ENCODE peak calls at places on chromosomes 11 and 22, in eight cellular contexts. N, E, O, G, P, T, L and H are unnamed samples.
A peak's percentile ranks its signal among the peaks of the same experiment; 100 is the strongest.

GRCh38 chr11:88814076-88814475 is 251.7 kb downstream of the GRM5 start:
- DNase-seq in N (no peak), E (no peak), O (no peak), G (no peak), P (no peak), T (no peak), L (no peak), H (no peak)

GRCh38 chr22:47162865-47163264 is 400.4 kb downstream of the TBC1D22A start:
- DNase-seq in N (no peak), E (peak; percentile 62), O (no peak), G (no peak), P (no peak), T (no peak), L (peak; percentile 24), H (no peak)

GRCh38 chr22:19664406-19664805 is 49.9 kb upstream of the SEPTIN5 start:
- DNase-seq in N (no peak), E (no peak), O (no peak), G (no peak), P (no peak), T (no peak), L (no peak), H (no peak)

GRCh38 chr11:81888391-81888790 is 845.3 kb downstream of the FAM181B start:
- DNase-seq in N (no peak), E (no peak), O (no peak), G (no peak), P (no peak), T (no peak), L (no peak), H (no peak)

GRCh38 chr11:44755553-44756505 is 29.1 kb downstream of the TSPAN18 start:
- DNase-seq in N (no peak), E (no peak), O (no peak), G (no peak), P (no peak), T (no peak), L (no peak), H (no peak)

GRCh38 chr11:107370390-107370789 is 87.2 kb downstream of the CWF19L2 start:
- DNase-seq in N (no peak), E (no peak), O (no peak), G (no peak), P (peak; percentile 19), T (no peak), L (no peak), H (no peak)

GRCh38 chr22:29737251-29738117 is 17.7 kb downstream of the CABP7 start:
- DNase-seq in N (no peak), E (no peak), O (no peak), G (no peak), P (no peak), T (no peak), L (no peak), H (no peak)

GRCh38 chr22:36149464-36149863 is 11.1 kb downstream of the APOL3 start:
- DNase-seq in N (no peak), E (no peak), O (no peak), G (no peak), P (no peak), T (no peak), L (no peak), H (no peak)

GRCh38 chr11:88454881-88455280 is 117.3 kb upstream of the CTSC start:
- DNase-seq in N (no peak), E (no peak), O (no peak), G (no peak), P (peak; percentile 45), T (no peak), L (no peak), H (no peak)

GRCh38 chr11:117950320-117950719 is 21.1 kb upstream of the TMPRSS13 start:
- DNase-seq in N (peak; percentile 83), E (no peak), O (no peak), G (no peak), P (no peak), T (no peak), L (no peak), H (no peak)

GRCh38 chr11:109371444-109372176 is 50.4 kb upstream of the C11orf87 start:
- DNase-seq in N (no peak), E (no peak), O (no peak), G (no peak), P (no peak), T (no peak), L (no peak), H (no peak)

GRCh38 chr11:59173080-59173963 is 1.4 kb downstream of the DTX4 start:
- DNase-seq in N (no peak), E (peak; percentile 78), O (peak; percentile 25), G (no peak), P (peak; percentile 20), T (peak; percentile 40), L (no peak), H (no peak)

GRCh38 chr22:41613456-41613855 is 7.4 kb downstream of the DESI1 start:
- DNase-seq in N (no peak), E (no peak), O (no peak), G (no peak), P (no peak), T (no peak), L (no peak), H (no peak)

GRCh38 chr11:121372671-121373429 is 79.3 kb upstream of the SORL1 start:
- DNase-seq in N (no peak), E (no peak), O (no peak), G (no peak), P (no peak), T (no peak), L (no peak), H (no peak)

GRCh38 chr11:65894034-65894591 is 3.6 kb downstream of the CCDC85B start:
- DNase-seq in N (no peak), E (peak; percentile 62), O (no peak), G (no peak), P (no peak), T (no peak), L (no peak), H (no peak)

GRCh38 chr22:23533328-23533762 is 46.7 kb downstream of the IGLL1 start:
- DNase-seq in N (no peak), E (peak; percentile 37), O (no peak), G (peak; percentile 58), P (peak; percentile 2), T (peak; percentile 67), L (peak; percentile 67), H (peak; percentile 13)

GRCh38 chr11:46134540-46134939 is 13.3 kb upstream of the PHF21A start:
- DNase-seq in N (no peak), E (no peak), O (no peak), G (no peak), P (no peak), T (no peak), L (no peak), H (no peak)

GRCh38 chr11:130488187-130489026 is 40.0 kb downstream of the ADAMTS15 start:
- DNase-seq in N (no peak), E (no peak), O (no peak), G (no peak), P (no peak), T (no peak), L (no peak), H (no peak)

GRCh38 chr11:105609341-105609781 is 512 bp upstream of the GRIA4 start:
- DNase-seq in N (no peak), E (peak; percentile 19), O (peak; percentile 20), G (no peak), P (peak; percentile 34), T (no peak), L (no peak), H (no peak)

GRCh38 chr11:33732176-33732575 is 4.0 kb downstream of the CD59 start:
- DNase-seq in N (no peak), E (no peak), O (no peak), G (no peak), P (no peak), T (no peak), L (no peak), H (no peak)

GRCh38 chr11:46392421-46393230 is 1.1 kb upstream of the CHRM4 start:
- DNase-seq in N (peak; percentile 70), E (peak; percentile 96), O (peak; percentile 90), G (peak; percentile 74), P (peak; percentile 87), T (peak; percentile 86), L (peak; percentile 87), H (no peak)

GRCh38 chr11:68828155-68828931 is 13.4 kb downstream of the CPT1A start:
- DNase-seq in N (no peak), E (no peak), O (peak; percentile 66), G (no peak), P (no peak), T (no peak), L (no peak), H (no peak)

GRCh38 chr11:18731427-18731826 is 5.4 kb upstream of the IGSF22 start:
- DNase-seq in N (no peak), E (no peak), O (no peak), G (no peak), P (no peak), T (no peak), L (no peak), H (no peak)

GRCh38 chr11:44357734-44358133 is 47.8 kb upstream of the ALX4 start:
- DNase-seq in N (no peak), E (no peak), O (no peak), G (no peak), P (peak; percentile 60), T (no peak), L (no peak), H (no peak)

GRCh38 chr11:75241036-75241905 is 697 bp downstream of the TPBGL start:
- DNase-seq in N (peak; percentile 77), E (peak; percentile 93), O (peak; percentile 88), G (peak; percentile 87), P (peak; percentile 86), T (peak; percentile 92), L (peak; percentile 76), H (peak; percentile 93)

GRCh38 chr11:61947486-61948210 is 2.5 kb upstream of the BEST1 start:
- DNase-seq in N (peak; percentile 64), E (peak; percentile 91), O (peak; percentile 91), G (peak; percentile 82), P (peak; percentile 81), T (peak; percentile 69), L (peak; percentile 83), H (peak; percentile 86)
- TF ChIP-seq CTCF in N (peak; percentile 76), E (peak; percentile 73), O (peak; percentile 94), G (peak; percentile 97), P (peak; percentile 92), T (peak; percentile 92), L (peak; percentile 92), H (peak; percentile 98)

GRCh38 chr11:111459506-111460270 is 52.5 kb downstream of the BTG4 start:
- DNase-seq in N (no peak), E (no peak), O (no peak), G (no peak), P (no peak), T (no peak), L (no peak), H (no peak)
- TF ChIP-seq CTCF in N (no peak), E (no peak), O (no peak), G (no peak), P (no peak), T (no peak), L (no peak), H (no peak)

GRCh38 chr11:72381584-72382090 is 52.7 kb downstream of the CLPB start:
- DNase-seq in N (no peak), E (peak; percentile 58), O (no peak), G (no peak), P (no peak), T (no peak), L (no peak), H (no peak)
- TF ChIP-seq CTCF in N (no peak), E (no peak), O (no peak), G (no peak), P (no peak), T (no peak), L (no peak), H (no peak)

DNA sequence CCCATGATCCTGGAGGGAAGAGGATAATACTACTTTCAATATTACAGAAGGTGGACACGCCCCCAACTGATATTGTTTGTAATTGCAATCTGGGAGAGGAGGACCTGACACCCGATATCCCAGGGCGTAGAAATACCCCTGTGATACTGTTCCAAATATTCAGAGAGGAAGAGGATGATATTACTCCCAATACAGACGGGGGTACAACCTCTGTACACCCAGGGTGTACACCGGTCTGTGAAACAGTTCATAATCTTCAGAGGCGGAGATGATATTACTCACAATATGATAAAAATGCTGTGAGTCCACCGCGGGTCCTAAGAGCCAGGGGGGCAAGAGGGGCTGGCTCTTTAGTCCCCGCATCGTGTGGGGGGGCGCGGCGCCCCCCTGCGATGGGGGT is 57.2 kb upstream of the ALDH3B2 start:
- DNase-seq in N (no peak), E (no peak), O (no peak), G (no peak), P (peak; percentile 0), T (no peak), L (no peak), H (no peak)
- TF ChIP-seq CTCF in N (no peak), E (no peak), O (no peak), G (no peak), P (no peak), T (no peak), L (no peak), H (no peak)